ENCODE peak calls at places on chromosomes 6 and 20, in seven cellular contexts. R is central memory CD4-positive, alpha-beta T cell; X is NCI-H345; E is sigmoid colon; A is endothelial cell of umbilical vein; Q is cardiac septum; Y is ovary. G is an unnamed sample.
A peak's percentile ranks its signal among the peaks of the same experiment; 100 is the strongest.

GRCh38 chr6:2966347-2966746 is 5.0 kb downstream of the SERPINB6 start:
- DNase-seq in R (no peak), X (no peak), E (no peak), A (no peak), Q (no peak), Y (no peak), G (no peak)

GRCh38 chr6:169845426-169846285 is 94.2 kb downstream of the ERMARD start:
- DNase-seq in R (no peak), X (peak; percentile 20), E (no peak), A (no peak), Q (peak; percentile 38), Y (no peak), G (peak; percentile 45)

GRCh38 chr20:45322952-45323383 is 14.9 kb upstream of the MATN4 start:
- DNase-seq in R (no peak), X (peak; percentile 22), E (peak; percentile 79), A (peak; percentile 41), Q (no peak), Y (no peak), G (no peak)

GRCh38 chr6:168201383-168201782 is 118.2 kb downstream of the DACT2 start:
- DNase-seq in R (no peak), X (no peak), E (peak; percentile 28), A (no peak), Q (no peak), Y (no peak), G (peak; percentile 77)

GRCh38 chr6:15518878-15519277 is 143.9 kb downstream of the DTNBP1 start:
- DNase-seq in R (no peak), X (no peak), E (peak; percentile 29), A (no peak), Q (no peak), Y (no peak), G (no peak)

GRCh38 chr6:137782166-137783039 is 84.7 kb upstream of the TNFAIP3 start:
- DNase-seq in R (no peak), X (no peak), E (no peak), A (no peak), Q (no peak), Y (no peak), G (no peak)

GRCh38 chr20:47727170-47727880 is 58.0 kb downstream of the SULF2 start:
- DNase-seq in R (peak; percentile 87), X (no peak), E (peak; percentile 74), A (no peak), Q (peak; percentile 94), Y (no peak), G (no peak)

GRCh38 chr6:44135875-44136274 is 8.5 kb downstream of the TMEM63B start:
- DNase-seq in R (no peak), X (no peak), E (no peak), A (no peak), Q (no peak), Y (no peak), G (no peak)

GRCh38 chr6:134308800-134309199 is 9.1 kb downstream of the SGK1 start:
- DNase-seq in R (no peak), X (no peak), E (no peak), A (no peak), Q (no peak), Y (peak; percentile 74), G (no peak)